ENCODE peak calls at places on chromosomes 7 and 10, in nine cellular contexts. Y, I, K, G, P, E, U, T and D are unnamed samples.

GRCh38 chr10:97428572-97428981 is 2.6 kb downstream of the PGAM1 start:
- DNase-seq in Y (no peak), I (peak; percentile 12), K (no peak), G (no peak), P (no peak), E (no peak), U (peak; percentile 32), T (peak; percentile 48), D (no peak)

GRCh38 chr7:936131-937054 is 18.1 kb downstream of the ADAP1 start:
- DNase-seq in Y (peak; percentile 55), I (peak; percentile 68), K (peak; percentile 31), G (no peak), P (peak; percentile 54), E (no peak), U (no peak), T (peak; percentile 27), D (peak; percentile 64)

GRCh38 chr10:113113241-113113640 is 163.2 kb downstream of the TCF7L2 start:
- DNase-seq in Y (no peak), I (no peak), K (no peak), G (no peak), P (no peak), E (no peak), U (no peak), T (no peak), D (no peak)

GRCh38 chr7:155122831-155123230 is 52.7 kb downstream of the HTR5A start:
- DNase-seq in Y (no peak), I (no peak), K (no peak), G (no peak), P (no peak), E (no peak), U (no peak), T (no peak), D (no peak)

GRCh38 chr7:131501422-131501821 is 55.0 kb downstream of the PODXL start:
- DNase-seq in Y (no peak), I (peak; percentile 70), K (no peak), G (peak; percentile 29), P (no peak), E (peak; percentile 48), U (peak; percentile 65), T (peak; percentile 31), D (peak; percentile 83)

GRCh38 chr7:2655870-2656614 is 24.3 kb downstream of the TTYH3 start:
- DNase-seq in Y (no peak), I (no peak), K (no peak), G (no peak), P (no peak), E (no peak), U (no peak), T (no peak), D (no peak)

GRCh38 chr7:6035165-6035564 is 4.0 kb downstream of the ANKRD61 start:
- DNase-seq in Y (peak; percentile 25), I (no peak), K (no peak), G (no peak), P (no peak), E (no peak), U (no peak), T (no peak), D (no peak)

GRCh38 chr7:36232555-36232954 is 79.5 kb downstream of the EEPD1 start:
- DNase-seq in Y (no peak), I (no peak), K (no peak), G (no peak), P (no peak), E (no peak), U (no peak), T (no peak), D (no peak)

GRCh38 chr7:30665043-30665442 is 17.2 kb downstream of the CRHR2 start:
- DNase-seq in Y (no peak), I (no peak), K (no peak), G (no peak), P (no peak), E (no peak), U (no peak), T (no peak), D (no peak)

GRCh38 chr7:36304099-36304425 is 85.6 kb upstream of the ANLN start:
- DNase-seq in Y (no peak), I (no peak), K (no peak), G (no peak), P (no peak), E (no peak), U (no peak), T (no peak), D (peak; percentile 6)

GRCh38 chr10:97229322-97229721 is 43.6 kb upstream of the SLIT1 start:
- DNase-seq in Y (no peak), I (no peak), K (peak; percentile 63), G (no peak), P (no peak), E (no peak), U (no peak), T (peak; percentile 15), D (no peak)

GRCh38 chr10:89307213-89307612 is 5.4 kb downstream of the IFIT2 start:
- DNase-seq in Y (no peak), I (no peak), K (no peak), G (no peak), P (no peak), E (no peak), U (no peak), T (peak; percentile 20), D (no peak)

GRCh38 chr7:121329460-121330052 is 756 bp downstream of the WNT16 start:
- DNase-seq in Y (peak; percentile 64), I (no peak), K (no peak), G (no peak), P (no peak), E (no peak), U (no peak), T (peak; percentile 33), D (peak; percentile 32)
- H3K4me3 ChIP-seq in Y (peak overlapping the region; percentile 30), I (peak overlapping the region; percentile 64), K (no peak overlapping the region), G (no peak overlapping the region), P (no peak overlapping the region), E (peak overlapping the region; percentile 39), U (peak overlapping the region; percentile 18), T (peak overlapping the region; percentile 86), D (peak overlapping the region; percentile 55)

DNA sequence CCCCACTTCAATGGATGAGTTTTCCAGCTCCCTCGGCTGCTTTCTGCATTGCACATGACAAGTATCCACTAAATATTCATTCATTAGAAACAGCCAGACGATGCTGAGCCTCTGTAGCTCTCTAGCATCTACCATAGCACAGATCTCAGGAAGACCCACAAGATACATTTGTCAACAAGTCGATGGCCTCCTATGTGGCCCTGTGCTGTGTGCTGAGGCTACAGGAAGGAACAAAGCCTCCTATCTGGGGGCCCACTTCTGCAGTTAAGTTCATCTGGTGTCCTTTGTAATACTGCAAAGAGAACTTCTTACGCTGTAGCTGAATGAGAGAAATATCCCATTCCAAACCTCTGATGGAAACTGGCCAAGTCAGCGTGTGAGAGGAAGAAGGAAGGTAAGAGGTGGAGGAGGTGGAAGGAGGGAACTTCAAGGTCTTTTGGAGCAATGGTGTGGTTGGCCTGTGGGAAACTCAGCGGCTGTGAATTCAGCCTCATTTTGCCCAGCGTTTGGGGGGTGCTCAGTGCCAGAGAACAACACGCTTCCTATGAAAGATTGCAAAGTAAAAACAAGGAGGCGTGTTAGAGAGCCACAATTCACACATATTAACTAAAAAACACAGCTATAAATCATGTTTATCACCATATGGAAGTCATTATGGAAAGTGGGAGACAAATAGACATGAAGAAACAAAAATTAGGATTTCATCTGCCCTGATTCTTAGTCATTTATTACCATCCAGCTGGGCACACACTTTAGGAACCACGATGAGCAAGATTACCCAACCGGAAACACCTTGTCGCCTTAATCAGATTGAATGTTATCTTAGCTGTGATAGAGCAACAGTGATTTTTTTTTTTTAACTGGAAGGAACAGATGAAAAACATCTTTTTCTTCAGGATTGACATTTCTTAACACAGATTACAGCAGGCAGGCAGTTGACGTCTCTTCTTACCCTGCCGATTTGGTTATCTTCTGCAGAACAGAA is 62.2 kb upstream of the USP6NL start:
- DNase-seq in Y (no peak), I (no peak), K (no peak), G (no peak), P (no peak), E (peak; percentile 16), U (peak; percentile 27), T (no peak), D (no peak)
- H3K4me3 ChIP-seq in Y (no peak overlapping the region), I (no peak overlapping the region), K (no peak overlapping the region), G (no peak overlapping the region), P (no peak overlapping the region), E (no peak overlapping the region), U (no peak overlapping the region), T (no peak overlapping the region), D (no peak overlapping the region)

GRCh38 chr7:20601121-20601520 is 14.3 kb upstream of the ABCB5 start:
- DNase-seq in Y (no peak), I (no peak), K (no peak), G (no peak), P (no peak), E (no peak), U (peak; percentile 4), T (no peak), D (peak; percentile 75)

GRCh38 chr7:20595971-20596370 is 19.5 kb upstream of the ABCB5 start:
- DNase-seq in Y (no peak), I (no peak), K (no peak), G (no peak), P (no peak), E (no peak), U (no peak), T (no peak), D (peak; percentile 19)

GRCh38 chr7:20596653-20597052 is 18.8 kb upstream of the ABCB5 start:
- DNase-seq in Y (no peak), I (peak; percentile 56), K (peak; percentile 93), G (no peak), P (no peak), E (peak; percentile 23), U (peak; percentile 58), T (peak; percentile 28), D (peak; percentile 85)

GRCh38 chr7:20597339-20597738 is 18.1 kb upstream of the ABCB5 start:
- DNase-seq in Y (no peak), I (no peak), K (no peak), G (no peak), P (no peak), E (no peak), U (no peak), T (peak; percentile 8), D (no peak)

DNA sequence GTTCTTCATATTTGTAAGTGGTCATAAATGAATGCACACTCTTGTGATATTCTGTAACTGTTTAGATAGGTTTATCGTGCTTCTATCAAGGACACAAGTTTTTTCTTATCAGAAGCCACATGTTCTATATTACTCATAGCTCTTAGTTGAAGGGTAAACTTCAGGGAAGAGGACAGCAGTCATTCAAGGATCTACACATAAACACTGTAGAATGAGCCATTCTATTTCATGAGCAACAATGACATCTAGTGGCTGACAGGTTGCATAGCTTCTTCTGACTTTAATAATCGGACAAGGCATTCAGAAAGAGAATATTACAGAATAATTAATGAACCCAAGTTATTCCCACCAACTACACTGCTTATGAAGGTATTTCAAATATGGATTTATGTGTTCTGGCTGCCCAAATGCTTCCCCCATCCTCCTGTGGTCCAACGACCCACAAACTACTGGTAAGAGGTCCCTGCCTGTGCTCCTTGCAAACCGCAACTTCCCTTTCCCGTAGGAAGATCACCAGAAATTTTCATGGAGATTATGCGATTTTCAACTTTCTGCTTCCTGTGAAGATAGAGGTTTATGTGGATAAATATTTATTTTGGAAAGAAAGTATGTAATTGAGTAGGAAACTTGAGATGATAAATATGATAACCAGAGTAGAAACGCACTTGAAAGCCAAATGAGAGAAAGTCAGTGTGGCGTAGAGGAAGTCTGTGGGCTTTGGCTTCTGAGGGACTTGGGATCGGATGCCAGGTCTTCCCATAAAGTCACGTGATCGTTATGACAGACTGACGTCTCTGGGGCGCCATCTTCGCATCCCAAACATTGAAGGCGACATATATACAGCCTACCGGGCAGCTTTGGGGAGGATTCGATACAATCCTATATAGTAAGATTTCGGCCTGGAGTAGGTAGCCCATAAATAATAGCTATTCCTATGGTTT is 16.7 kb upstream of the ABCB5 start:
- DNase-seq in Y (no peak), I (peak; percentile 23), K (peak; percentile 84), G (peak; percentile 26), P (no peak), E (peak; percentile 76), U (peak; percentile 78), T (peak; percentile 83), D (peak; percentile 74)
- H3K4me3 ChIP-seq in Y (no peak overlapping the region), I (no peak overlapping the region), K (peak overlapping the region; percentile 69), G (no peak overlapping the region), P (no peak overlapping the region), E (no peak overlapping the region), U (no peak overlapping the region), T (no peak overlapping the region), D (no peak overlapping the region)

GRCh38 chr7:151013728-151014497 is 10.4 kb downstream of the ATG9B start:
- DNase-seq in Y (peak; percentile 82), I (peak; percentile 79), K (peak; percentile 58), G (peak; percentile 95), P (peak; percentile 89), E (peak; percentile 55), U (peak; percentile 67), T (peak; percentile 63), D (peak; percentile 29)
- H3K4me3 ChIP-seq in Y (peak overlapping the region; percentile 34), I (peak overlapping the region; percentile 52), K (peak overlapping the region; percentile 62), G (peak overlapping the region; percentile 66), P (no peak overlapping the region), E (no peak overlapping the region), U (no peak overlapping the region), T (peak overlapping the region; percentile 75), D (peak overlapping the region; percentile 20)